ENCODE peak calls at places on chromosomes 4 and X, in six cellular contexts. B is trophoblast cell, A is neuronal stem cell, X is H9, W is H1, R is mesenchymal stem cell. H is an unnamed sample.

GRCh38 chrX:38214551-38214950 is 6.1 kb downstream of the SRPX start:
- DNase-seq in X (no peak), W (no peak), R (no peak), B (no peak), A (no peak), H (peak; percentile 42)

GRCh38 chr4:78057135-78057599 is at the start of gene FRAS1:
- DNase-seq in B (no peak), X (peak; percentile 68), W (no peak), A (peak; percentile 69), R (peak; percentile 37), H (no peak)

GRCh38 chr4:76449362-76449767 is 14.3 kb downstream of the SHROOM3 start:
- DNase-seq in X (no peak), A (no peak), R (no peak), W (no peak), B (no peak), H (no peak)

GRCh38 chr4:70397580-70397979 is at the start of gene OPRPN:
- DNase-seq in B (no peak), A (no peak), W (no peak), X (no peak), R (no peak), H (no peak)

GRCh38 chrX:362351-362750 is 24.4 kb downstream of the PPP2R3B start:
- DNase-seq in A (no peak), X (no peak), B (no peak), R (no peak), W (no peak), H (no peak)

GRCh38 chr4:150579591-150580234 is 2.2 kb upstream of the MAB21L2 start:
- DNase-seq in W (no peak), R (peak; percentile 71), B (peak; percentile 24), A (peak; percentile 62), X (peak; percentile 50), H (peak; percentile 43)

GRCh38 chr4:710116-710515 is 4.5 kb downstream of the PCGF3 start:
- DNase-seq in B (no peak), R (no peak), A (no peak), W (no peak), X (no peak), H (no peak)

GRCh38 chr4:19063662-19064061 is 1042.1 kb upstream of the LCORL start:
- DNase-seq in B (no peak), A (no peak), W (no peak), R (no peak), X (peak; percentile 31), H (no peak)

GRCh38 chrX:55759478-55759877 is 41.9 kb downstream of the RRAGB start:
- DNase-seq in B (no peak), W (no peak), A (no peak), R (no peak), X (no peak), H (no peak)

GRCh38 chr4:25144870-25145481 is 15.3 kb downstream of the SEPSECS start:
- DNase-seq in X (no peak), B (no peak), R (peak; percentile 36), W (no peak), A (no peak), H (peak; percentile 21)

GRCh38 chr4:7581477-7581876 is 146.7 kb upstream of the PSAPL1 start:
- DNase-seq in R (peak; percentile 13), W (peak; percentile 17), X (peak; percentile 77), B (no peak), A (peak; percentile 74), H (peak; percentile 15)

GRCh38 chr4:174265917-174266316 is 17.6 kb downstream of the FBXO8 start:
- DNase-seq in X (no peak), A (no peak), B (no peak), R (no peak), W (no peak), H (no peak)

GRCh38 chrX:151153086-151153485 is 23.3 kb upstream of the GPR50 start:
- DNase-seq in R (peak; percentile 3), X (peak; percentile 73), W (no peak), A (peak; percentile 40), B (no peak), H (peak; percentile 28)

GRCh38 chrX:72685810-72686465 is 28.2 kb downstream of the PHKA1 start:
- DNase-seq in R (no peak), W (no peak), A (no peak), X (no peak), B (peak; percentile 43), H (peak; percentile 37)

GRCh38 chrX:47523713-47524166 is 37.3 kb upstream of the ARAF start:
- DNase-seq in B (no peak), R (no peak), A (no peak), W (no peak), X (no peak), H (no peak)

GRCh38 chr4:79445371-79445781 is 37.3 kb upstream of the GK2 start:
- DNase-seq in R (peak; percentile 8), X (no peak), A (peak; percentile 58), W (no peak), B (peak; percentile 77), H (no peak)

GRCh38 chr4:165297626-165298025 is 29.8 kb upstream of the MSMO1 start:
- DNase-seq in X (no peak), R (no peak), B (peak; percentile 61), W (no peak), A (no peak), H (no peak)

GRCh38 chr4:79064806-79065205 is 125.6 kb upstream of the PAQR3 start:
- DNase-seq in R (no peak), B (no peak), A (no peak), W (no peak), X (no peak), H (no peak)

GRCh38 chr4:56238251-56238650 is 149.0 kb downstream of the AASDH start:
- DNase-seq in B (no peak), A (no peak), W (no peak), X (no peak), R (no peak), H (no peak)

GRCh38 chr4:158314756-158315487 is 104.6 kb downstream of the TMEM144 start:
- DNase-seq in A (no peak), W (no peak), R (peak; percentile 82), B (peak; percentile 15), X (no peak), H (peak; percentile 98)

GRCh38 chr4:159220353-159220752 is 117.5 kb downstream of the RAPGEF2 start:
- DNase-seq in X (no peak), W (no peak), R (peak; percentile 64), A (no peak), B (no peak), H (no peak)

GRCh38 chrX:154032156-154032555 is 12.5 kb upstream of the IRAK1 start:
- DNase-seq in R (no peak), W (no peak), X (no peak), A (no peak), B (no peak), H (no peak)

GRCh38 chr4:152956650-152957436 is 20.7 kb downstream of the FHDC1 start:
- DNase-seq in R (peak; percentile 82), X (no peak), A (no peak), W (no peak), B (no peak), H (peak; percentile 64)

GRCh38 chr4:1356181-1356998 is 9.4 kb downstream of the UVSSA start:
- DNase-seq in R (peak; percentile 54), A (peak; percentile 63), X (peak; percentile 74), B (peak; percentile 26), W (peak; percentile 36), H (peak; percentile 32)

GRCh38 chrX:153869473-153870287 is 16.3 kb downstream of the L1CAM start:
- DNase-seq in A (no peak), X (no peak), B (no peak), W (no peak), R (no peak), H (no peak)

GRCh38 chr4:107423677-107424405 is 296.2 kb downstream of the PAPSS1 start:
- DNase-seq in X (no peak), A (no peak), B (peak; percentile 5), W (no peak), R (no peak), H (no peak)

GRCh38 chr4:185771696-185772390 is 40.2 kb downstream of the SORBS2 start:
- DNase-seq in A (no peak), B (no peak), W (no peak), X (no peak), R (no peak), H (no peak)

GRCh38 chrX:115957862-115958490 is 212.6 kb upstream of the AGTR2 start:
- DNase-seq in A (no peak), X (peak; percentile 67), B (no peak), W (no peak), R (no peak), H (no peak)
- H3K14ac ChIP-seq in A (no peak overlapping the region), X (no peak overlapping the region), B (no peak overlapping the region), W (no peak overlapping the region), R (no peak overlapping the region), H (no peak overlapping the region)

GRCh38 chr4:101156619-101157310 is 190.6 kb downstream of the PPP3CA start:
- DNase-seq in R (no peak), W (no peak), A (no peak), X (no peak), B (no peak), H (peak; percentile 28)

GRCh38 chr4:101157415-101158135 is 189.8 kb downstream of the PPP3CA start:
- DNase-seq in W (no peak), X (no peak), B (no peak), R (peak; percentile 28), A (no peak), H (peak; percentile 28)

GRCh38 chr4:101155859-101156430 is 191.4 kb downstream of the PPP3CA start:
- DNase-seq in B (no peak), R (no peak), W (no peak), X (no peak), A (no peak), H (no peak)

GRCh38 chr4:101158507-101158906 is 188.8 kb downstream of the PPP3CA start:
- DNase-seq in B (no peak), X (no peak), A (no peak), W (no peak), R (no peak), H (no peak)

GRCh38 chr4:101158136-101158485 is 189.2 kb downstream of the PPP3CA start:
- DNase-seq in B (no peak), X (no peak), A (no peak), R (no peak), W (no peak), H (peak; percentile 24)
- H3K14ac ChIP-seq in B (no peak overlapping the region), X (no peak overlapping the region), A (no peak overlapping the region), R (no peak overlapping the region), W (no peak overlapping the region), H (peak overlapping the region; percentile 17)

DNA sequence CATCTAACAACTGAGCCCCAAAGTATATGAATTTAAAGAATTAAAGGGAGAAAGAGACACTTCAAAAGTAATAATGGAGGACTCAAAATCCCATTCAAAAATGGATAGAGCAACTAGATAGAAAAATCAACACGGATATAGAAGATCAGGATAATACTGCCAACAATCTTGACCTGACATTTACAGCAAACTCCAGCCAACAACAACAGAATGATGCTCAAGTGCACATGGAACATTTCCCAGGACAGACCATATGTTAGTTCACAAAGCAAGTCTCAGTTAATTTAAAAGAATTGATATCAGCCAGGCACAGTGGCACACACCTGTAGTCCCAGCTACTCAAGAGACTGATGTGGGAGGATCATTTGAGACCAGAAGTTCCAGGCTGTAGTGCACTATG is 72.0 kb upstream of the SMARCAD1 start:
- DNase-seq in X (no peak), W (no peak), A (no peak), B (no peak), R (no peak), H (no peak)
- H3K14ac ChIP-seq in X (no peak overlapping the region), W (no peak overlapping the region), A (no peak overlapping the region), B (no peak overlapping the region), R (no peak overlapping the region), H (no peak overlapping the region)

DNA sequence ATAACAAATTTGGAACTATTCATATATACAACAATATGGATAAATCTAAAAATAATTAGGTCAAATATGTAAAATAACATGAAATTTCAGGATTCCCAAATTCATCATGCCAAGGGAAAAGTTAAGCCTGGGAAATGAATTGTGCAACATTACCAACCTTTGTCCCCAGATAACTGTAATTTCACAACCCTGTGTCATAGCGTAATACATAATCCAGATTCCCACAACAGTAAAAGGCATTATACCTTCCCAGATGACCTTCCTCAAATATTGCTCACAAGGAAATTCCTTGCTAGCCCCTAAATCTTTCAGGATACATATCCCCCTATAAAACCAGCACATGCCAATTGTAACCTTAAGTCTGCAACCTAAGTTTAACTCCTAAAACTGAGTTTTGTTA is 32.9 kb upstream of the RAB40A start:
- DNase-seq in B (no peak), X (no peak), W (no peak), A (no peak), R (no peak), H (no peak)
- H3K14ac ChIP-seq in B (no peak overlapping the region), X (no peak overlapping the region), W (no peak overlapping the region), A (no peak overlapping the region), R (no peak overlapping the region), H (no peak overlapping the region)

H was measured in IMR-90.